ENCODE peak calls at places on chromosomes 7 and 10, in seven cellular contexts. S is hepatocyte, J is heart right ventricle, R is IMR-90, X is tibial nerve, T is psoas muscle, G is HCT116. M is an unnamed sample.

GRCh38 chr7:27151341-27151944 is 940 bp downstream of the HOXA3 start:
- DNase-seq in S (no peak), J (no peak), R (no peak), X (no peak), T (no peak), G (no peak), M (no peak)

GRCh38 chr7:100889761-100890639 is 485 bp upstream of the UFSP1 start:
- DNase-seq in S (peak; percentile 97), J (peak; percentile 93), R (peak; percentile 90), X (peak; percentile 79), T (peak; percentile 98), G (peak; percentile 80), M (peak; percentile 95)

GRCh38 chr10:62728479-62728878 is 76.0 kb upstream of the ADO start:
- DNase-seq in S (no peak), J (no peak), R (no peak), X (no peak), T (no peak), G (no peak), M (no peak)

GRCh38 chr7:40804477-40805215 is 669.8 kb downstream of the SUGCT start:
- DNase-seq in S (no peak), J (no peak), R (no peak), X (no peak), T (no peak), G (no peak), M (no peak)

GRCh38 chr10:69632516-69633199 is 2.6 kb downstream of the FAM241B start:
- DNase-seq in S (no peak), J (no peak), R (no peak), X (no peak), T (no peak), G (no peak), M (no peak)

GRCh38 chr7:120951826-120952225 is 1.2 kb downstream of the ING3 start:
- DNase-seq in S (no peak), J (no peak), R (no peak), X (no peak), T (no peak), G (no peak), M (no peak)

GRCh38 chr7:98249106-98249505 is 2.9 kb downstream of the TECPR1 start:
- DNase-seq in S (no peak), J (peak; percentile 41), R (no peak), X (no peak), T (no peak), G (no peak), M (no peak)

GRCh38 chr7:29723599-29723998 is 82.7 kb upstream of the WIPF3 start:
- DNase-seq in S (peak; percentile 25), J (no peak), R (peak; percentile 15), X (no peak), T (no peak), G (peak; percentile 4), M (no peak)

GRCh38 chr7:111762799-111763198 is 200.5 kb upstream of the IMMP2L start:
- DNase-seq in S (no peak), J (no peak), R (no peak), X (no peak), T (no peak), G (no peak), M (no peak)

GRCh38 chr10:94092848-94093247 is 99.1 kb downstream of the PLCE1 start:
- DNase-seq in S (no peak), J (peak; percentile 18), R (peak; percentile 25), X (no peak), T (no peak), G (no peak), M (no peak)

GRCh38 chr10:2978111-2978510 is 89.2 kb upstream of the PFKP start:
- DNase-seq in S (peak; percentile 67), J (no peak), R (peak; percentile 79), X (no peak), T (no peak), G (peak; percentile 55), M (peak; percentile 39)

GRCh38 chr10:71426058-71426605 is 29.4 kb downstream of the CDH23 start:
- DNase-seq in S (no peak), J (no peak), R (no peak), X (no peak), T (no peak), G (no peak), M (no peak)

GRCh38 chr10:87598700-87599099 is 61.0 kb upstream of the PAPSS2 start:
- DNase-seq in S (no peak), J (no peak), R (no peak), X (no peak), T (no peak), G (no peak), M (no peak)

GRCh38 chr10:74453151-74453550 is 302.1 kb downstream of the ADK start:
- DNase-seq in S (no peak), J (no peak), R (no peak), X (no peak), T (no peak), G (no peak), M (no peak)

GRCh38 chr10:57815926-57816325 is 451.8 kb downstream of the IPMK start:
- DNase-seq in S (no peak), J (no peak), R (no peak), X (no peak), T (no peak), G (no peak), M (no peak)

GRCh38 chr7:99028261-99028971 is 115.5 kb downstream of the SMURF1 start:
- DNase-seq in S (no peak), J (no peak), R (no peak), X (no peak), T (no peak), G (no peak), M (no peak)

GRCh38 chr7:88455696-88456095 is 149.0 kb upstream of the STEAP4 start:
- DNase-seq in S (no peak), J (no peak), R (no peak), X (no peak), T (no peak), G (no peak), M (no peak)

GRCh38 chr10:3538850-3539531 is 246.0 kb downstream of the KLF6 start:
- DNase-seq in S (peak; percentile 81), J (peak; percentile 28), R (peak; percentile 97), X (peak; percentile 56), T (no peak), G (no peak), M (no peak)

GRCh38 chr10:118139321-118139720 is 92.6 kb upstream of the RAB11FIP2 start:
- DNase-seq in S (no peak), J (no peak), R (no peak), X (no peak), T (no peak), G (no peak), M (no peak)

DNA sequence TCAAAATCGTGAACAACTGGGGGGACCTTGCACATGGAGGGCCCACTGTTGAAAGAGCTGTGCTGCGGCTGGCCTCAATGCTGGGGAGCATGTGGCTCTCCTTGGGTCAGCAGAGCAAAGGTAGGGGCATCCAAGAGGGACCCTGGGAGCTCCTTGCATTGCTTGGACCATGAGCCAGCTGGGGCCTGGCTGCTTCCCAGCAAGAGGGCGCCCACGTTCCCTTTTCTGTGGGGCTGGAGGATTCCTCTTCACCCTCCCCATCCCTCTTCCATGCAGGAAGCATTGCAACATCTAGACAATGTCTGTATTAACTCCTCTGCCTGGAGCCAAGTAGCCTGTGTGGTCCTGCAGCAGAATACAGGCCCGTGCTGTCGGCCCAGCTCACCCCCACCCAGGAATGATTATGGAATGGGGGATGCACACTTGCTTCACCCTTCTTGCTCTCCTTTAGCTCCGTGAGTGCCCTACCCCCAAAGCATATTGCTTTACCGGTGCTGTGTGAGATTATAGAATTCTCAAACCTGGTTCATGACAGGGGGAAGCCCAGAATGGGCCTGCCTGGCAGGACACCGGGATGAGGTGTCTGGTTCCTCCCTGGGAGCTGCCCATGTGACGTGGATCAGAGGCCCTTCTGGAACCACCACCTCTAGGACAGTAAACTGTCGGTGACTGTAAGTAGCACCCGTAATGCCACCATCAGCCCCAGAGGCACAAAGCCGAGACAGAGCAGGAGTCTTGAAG is 61.9 kb downstream of the SYPL1 start:
- DNase-seq in S (peak; percentile 55), J (no peak), R (peak; percentile 59), X (peak; percentile 22), T (no peak), G (no peak), M (no peak)
- H3K27me3 ChIP-seq in S (peaks cover 2% of the 10 kb centered on the region), J (no peaks in the 10 kb centered on the region), R (peaks cover 23% of the 10 kb centered on the region), X (no peaks in the 10 kb centered on the region), T (no peaks in the 10 kb centered on the region), G (no peaks in the 10 kb centered on the region), M (no peaks in the 10 kb centered on the region)

DNA sequence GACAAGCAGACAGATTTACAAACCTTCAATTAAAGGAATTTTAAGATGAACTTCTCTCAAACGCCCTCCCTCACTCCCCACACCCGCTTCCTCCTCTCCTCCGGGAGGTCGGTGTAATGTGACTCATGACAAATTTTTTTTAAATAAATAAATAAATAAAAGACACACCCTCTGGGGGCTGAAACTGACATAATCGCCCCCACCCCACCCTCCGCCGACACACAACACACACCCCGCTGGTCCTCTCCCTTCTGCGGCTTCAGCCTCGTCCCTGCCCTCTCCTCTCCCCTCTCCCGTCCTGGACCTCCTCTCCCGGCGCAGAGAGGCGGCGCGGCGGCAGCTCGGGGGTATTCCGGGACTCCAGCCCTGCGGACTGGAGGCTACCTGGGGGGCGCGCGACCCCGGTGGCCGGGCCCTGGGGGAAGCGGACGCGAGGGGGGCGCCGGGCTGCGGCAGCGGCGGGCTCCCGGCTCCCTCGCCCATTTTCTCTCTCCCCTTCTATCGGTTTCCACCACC is 674 bp downstream of the ABI1 start:
- DNase-seq in S (peak; percentile 76), J (peak; percentile 62), R (peak; percentile 65), X (peak; percentile 42), T (peak; percentile 77), G (no peak), M (peak; percentile 52)
- H3K27ac ChIP-seq in S (peak overlapping the region; percentile 93), J (peak overlapping the region; percentile 100), R (peak overlapping the region; percentile 83), X (peak overlapping the region; percentile 71), T (peak overlapping the region; percentile 95), G (peak overlapping the region; percentile 82), M (peak overlapping the region; percentile 92)

DNA sequence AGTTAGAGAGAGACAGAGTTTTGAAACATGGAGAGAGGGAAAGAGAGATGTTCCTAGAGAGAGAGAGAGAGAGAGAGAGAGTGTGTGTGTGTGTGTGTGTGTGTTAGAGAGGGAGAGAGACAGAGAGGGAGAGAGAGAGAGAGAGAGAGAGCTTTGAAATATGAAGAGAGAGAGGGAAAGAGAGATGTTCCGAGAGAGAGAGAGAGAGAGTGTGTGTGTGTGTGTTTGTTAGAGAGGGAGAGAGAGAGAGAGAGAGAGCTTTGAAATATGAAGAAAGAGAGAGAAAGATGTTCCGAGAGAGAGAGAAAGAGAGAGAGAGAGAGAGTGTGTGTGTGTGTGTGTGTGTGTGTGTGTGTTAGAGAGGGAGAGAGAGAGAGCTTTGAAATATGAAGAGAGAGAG is 131.1 kb downstream of the KCNMA1 start:
- DNase-seq in S (no peak), J (no peak), R (peak; percentile 23), X (no peak), T (no peak), G (no peak), M (no peak)
- H3K4me1 ChIP-seq in S (peaks cover 32% of the 10 kb centered on the region), J (peaks cover 2% of the 10 kb centered on the region), R (peaks cover 33% of the 10 kb centered on the region), X (no peaks in the 10 kb centered on the region), T (peaks cover 17% of the 10 kb centered on the region), G (peaks cover 32% of the 10 kb centered on the region), M (no peaks in the 10 kb centered on the region)

DNA sequence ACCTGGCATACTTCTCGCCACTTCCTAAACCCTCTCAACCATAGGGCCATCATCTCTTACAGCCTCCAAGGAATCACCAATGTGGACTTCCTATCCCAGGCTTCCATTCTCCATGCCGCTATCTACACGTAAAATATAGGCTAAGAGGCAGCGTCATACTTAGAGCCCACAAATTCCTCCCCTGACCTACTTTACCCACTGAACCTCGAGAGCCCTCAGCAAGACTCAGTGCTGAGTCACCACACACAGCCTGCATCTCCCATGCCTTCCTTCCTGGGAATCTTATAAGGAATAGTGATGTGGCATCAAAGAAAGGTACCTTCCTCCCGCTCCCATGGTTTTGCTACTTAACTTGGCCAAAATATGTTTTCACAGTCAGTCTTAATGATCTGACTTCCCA is 435.6 kb upstream of the NFE2L3 start:
- DNase-seq in S (no peak), J (no peak), R (peak; percentile 0), X (no peak), T (no peak), G (no peak), M (no peak)
- H3K27me3 ChIP-seq in S (no peaks in the 10 kb centered on the region), J (no peaks in the 10 kb centered on the region), R (no peaks in the 10 kb centered on the region), X (no peaks in the 10 kb centered on the region), T (no peaks in the 10 kb centered on the region), G (peaks cover 26% of the 10 kb centered on the region), M (peaks cover 3% of the 10 kb centered on the region)